ENCODE peak calls at places on chromosomes 2 and 18, in nine cellular contexts. G, O, V, U, X, F, K, Q and W are unnamed samples.
A peak's percentile ranks its signal among the peaks of the same experiment; 100 is the strongest.

GRCh38 chr2:155099784-155100183 is 401.3 kb downstream of the KCNJ3 start:
- DNase-seq in F (no peak), O (no peak), G (no peak), Q (no peak), U (no peak), K (no peak), V (no peak), X (peak; percentile 4), W (peak; percentile 36)

GRCh38 chr2:7795358-7796199 is 878.4 kb downstream of the RNF144A start:
- DNase-seq in K (no peak), G (no peak), F (no peak), Q (peak; percentile 14), U (peak; percentile 4), V (no peak), O (peak; percentile 45), X (no peak), W (no peak)

GRCh38 chr18:44742741-44743311 is 62.1 kb downstream of the SETBP1 start:
- DNase-seq in U (no peak), V (peak; percentile 57), G (no peak), Q (peak; percentile 83), K (no peak), X (no peak), O (peak; percentile 79), F (no peak), W (no peak)

GRCh38 chr2:122391726-122392125 is 636.3 kb downstream of the TSN start:
- DNase-seq in G (no peak), V (no peak), O (no peak), X (no peak), U (no peak), F (no peak), Q (no peak), K (no peak), W (no peak)

GRCh38 chr2:69241039-69241586 is 145.9 kb downstream of the GFPT1 start:
- DNase-seq in X (no peak), G (no peak), Q (peak; percentile 22), O (peak; percentile 70), F (no peak), V (no peak), K (no peak), U (no peak), W (no peak)

GRCh38 chr2:234488913-234489451 is 7.9 kb downstream of the ARL4C start:
- DNase-seq in F (peak; percentile 37), Q (no peak), U (no peak), O (no peak), K (no peak), X (no peak), V (no peak), G (peak; percentile 65), W (no peak)

GRCh38 chr2:10353931-10354330 is 51.2 kb downstream of the HPCAL1 start:
- DNase-seq in G (no peak), F (no peak), K (no peak), O (no peak), V (no peak), U (no peak), Q (no peak), X (no peak), W (no peak)

GRCh38 chr2:241110607-241111442 is 8.7 kb upstream of the MTERF4 start:
- DNase-seq in F (no peak), X (no peak), V (no peak), G (no peak), Q (no peak), O (no peak), K (no peak), U (no peak), W (no peak)

GRCh38 chr2:232890896-232891601 is 21.0 kb downstream of the SNORC start:
- DNase-seq in G (no peak), V (peak; percentile 38), U (no peak), K (no peak), O (no peak), F (no peak), X (no peak), Q (no peak), W (no peak)

GRCh38 chr2:230868947-230869690 is 4.4 kb downstream of the ITM2C start:
- DNase-seq in X (no peak), F (no peak), Q (no peak), O (no peak), G (no peak), K (no peak), U (no peak), V (no peak), W (no peak)

GRCh38 chr2:225479386-225479785 is 79.9 kb downstream of the NYAP2 start:
- DNase-seq in Q (no peak), G (no peak), U (no peak), F (no peak), X (no peak), O (no peak), V (no peak), K (no peak), W (no peak)

GRCh38 chr18:67239826-67240225 is 276.7 kb downstream of the DSEL start:
- DNase-seq in F (no peak), V (no peak), O (no peak), K (no peak), Q (no peak), G (no peak), X (no peak), U (no peak), W (no peak)

GRCh38 chr18:22933206-22933957 is at the start of gene RBBP8:
- DNase-seq in V (peak; percentile 91), K (peak; percentile 60), O (peak; percentile 66), X (peak; percentile 62), Q (peak; percentile 76), F (peak; percentile 62), G (peak; percentile 61), U (peak; percentile 80), W (no peak)

GRCh38 chr2:39871291-39871761 is 92.3 kb upstream of the THUMPD2 start:
- DNase-seq in K (no peak), V (no peak), X (peak; percentile 86), Q (peak; percentile 53), U (no peak), O (peak; percentile 92), F (no peak), G (no peak), W (peak; percentile 5)

GRCh38 chr2:137847443-137847842 is 116.8 kb upstream of the HNMT start:
- DNase-seq in Q (no peak), G (no peak), K (no peak), O (no peak), V (no peak), X (no peak), F (no peak), U (no peak), W (no peak)

GRCh38 chr2:178219247-178219646 is 24.9 kb downstream of the OSBPL6 start:
- DNase-seq in V (no peak), O (no peak), Q (no peak), K (no peak), G (no peak), X (no peak), F (no peak), U (no peak), W (no peak)

GRCh38 chr2:217904614-217904965 is 98.2 kb downstream of the TNS1 start:
- DNase-seq in U (no peak), X (no peak), K (no peak), F (no peak), O (no peak), G (no peak), V (peak; percentile 47), Q (no peak), W (no peak)

GRCh38 chr2:54720563-54720962 is 2.9 kb upstream of the EML6 start:
- DNase-seq in F (no peak), V (no peak), G (no peak), X (no peak), Q (no peak), O (no peak), K (no peak), U (no peak), W (no peak)